ENCODE peak calls at places on chromosomes 4 and X, in six cellular contexts. One of them, this sample, is unnamed.

GRCh38 chrX:12210196-12210815 is 72.0 kb downstream of the FRMPD4 start:
- DNase-seq in mesenchymal stem cell: peak
- DNase-seq in foreskin fibroblast: peak
- DNase-seq in naive thymus-derived CD8-positive, alpha-beta T cell: no peak
- DNase-seq in anterior cingulate cortex: no peak
- DNase-seq in activated CD4-positive, CD25-positive, alpha-beta regulatory T cell: no peak
- DNase-seq in this sample: peak

GRCh38 chrX:132216806-132217202 is 2.4 kb downstream of the RAP2C start:
- DNase-seq in mesenchymal stem cell: peak
- DNase-seq in anterior cingulate cortex: no peak
- DNase-seq in foreskin fibroblast: peak
- DNase-seq in activated CD4-positive, CD25-positive, alpha-beta regulatory T cell: no peak
- DNase-seq in naive thymus-derived CD8-positive, alpha-beta T cell: peak
- DNase-seq in this sample: no peak

GRCh38 chr4:94228488-94229216 is 21.0 kb downstream of the SMARCAD1 start:
- DNase-seq in mesenchymal stem cell: peak
- DNase-seq in anterior cingulate cortex: no peak
- DNase-seq in foreskin fibroblast: no peak
- DNase-seq in naive thymus-derived CD8-positive, alpha-beta T cell: no peak
- DNase-seq in activated CD4-positive, CD25-positive, alpha-beta regulatory T cell: no peak
- DNase-seq in this sample: no peak

GRCh38 chrX:111182938-111183337 is 86.9 kb downstream of the PAK3 start:
- DNase-seq in foreskin fibroblast: no peak
- DNase-seq in mesenchymal stem cell: no peak
- DNase-seq in naive thymus-derived CD8-positive, alpha-beta T cell: no peak
- DNase-seq in activated CD4-positive, CD25-positive, alpha-beta regulatory T cell: no peak
- DNase-seq in anterior cingulate cortex: no peak
- DNase-seq in this sample: no peak

GRCh38 chr4:37693450-37694190 is 7.4 kb upstream of the RELL1 start:
- DNase-seq in foreskin fibroblast: peak
- DNase-seq in anterior cingulate cortex: no peak
- DNase-seq in mesenchymal stem cell: peak
- DNase-seq in activated CD4-positive, CD25-positive, alpha-beta regulatory T cell: no peak
- DNase-seq in naive thymus-derived CD8-positive, alpha-beta T cell: no peak
- DNase-seq in this sample: no peak

GRCh38 chrX:72306851-72307645 is 1.3 kb upstream of the CITED1 start:
- DNase-seq in naive thymus-derived CD8-positive, alpha-beta T cell: peak
- DNase-seq in activated CD4-positive, CD25-positive, alpha-beta regulatory T cell: no peak
- DNase-seq in foreskin fibroblast: peak
- DNase-seq in anterior cingulate cortex: no peak
- DNase-seq in mesenchymal stem cell: peak
- DNase-seq in this sample: peak

GRCh38 chr4:38279650-38280322 is 319.6 kb downstream of the PTTG2 start:
- DNase-seq in activated CD4-positive, CD25-positive, alpha-beta regulatory T cell: no peak
- DNase-seq in mesenchymal stem cell: no peak
- DNase-seq in anterior cingulate cortex: no peak
- DNase-seq in foreskin fibroblast: no peak
- DNase-seq in naive thymus-derived CD8-positive, alpha-beta T cell: no peak
- DNase-seq in this sample: no peak

GRCh38 chrX:9878141-9878875 is 88.8 kb upstream of the CLDN34 start:
- DNase-seq in foreskin fibroblast: peak
- DNase-seq in mesenchymal stem cell: no peak
- DNase-seq in naive thymus-derived CD8-positive, alpha-beta T cell: no peak
- DNase-seq in anterior cingulate cortex: no peak
- DNase-seq in activated CD4-positive, CD25-positive, alpha-beta regulatory T cell: no peak
- DNase-seq in this sample: no peak

GRCh38 chr4:140048419-140049022 is 105.5 kb downstream of the MAML3 start:
- DNase-seq in naive thymus-derived CD8-positive, alpha-beta T cell: no peak
- DNase-seq in anterior cingulate cortex: no peak
- DNase-seq in mesenchymal stem cell: no peak
- DNase-seq in foreskin fibroblast: no peak
- DNase-seq in activated CD4-positive, CD25-positive, alpha-beta regulatory T cell: no peak
- DNase-seq in this sample: no peak

GRCh38 chr4:40283413-40283812 is 51.7 kb upstream of the CHRNA9 start:
- DNase-seq in anterior cingulate cortex: no peak
- DNase-seq in mesenchymal stem cell: no peak
- DNase-seq in activated CD4-positive, CD25-positive, alpha-beta regulatory T cell: no peak
- DNase-seq in naive thymus-derived CD8-positive, alpha-beta T cell: no peak
- DNase-seq in foreskin fibroblast: no peak
- DNase-seq in this sample: no peak

GRCh38 chr4:102789317-102789717 is 28.5 kb upstream of the MANBA start:
- DNase-seq in foreskin fibroblast: peak
- DNase-seq in activated CD4-positive, CD25-positive, alpha-beta regulatory T cell: no peak
- DNase-seq in anterior cingulate cortex: no peak
- DNase-seq in naive thymus-derived CD8-positive, alpha-beta T cell: no peak
- DNase-seq in mesenchymal stem cell: no peak
- DNase-seq in this sample: no peak

GRCh38 chr4:169229571-169230028 is 41.2 kb downstream of the SH3RF1 start:
- DNase-seq in mesenchymal stem cell: peak
- DNase-seq in anterior cingulate cortex: no peak
- DNase-seq in naive thymus-derived CD8-positive, alpha-beta T cell: no peak
- DNase-seq in foreskin fibroblast: peak
- DNase-seq in activated CD4-positive, CD25-positive, alpha-beta regulatory T cell: no peak
- DNase-seq in this sample: peak

GRCh38 chrX:153946910-153947769 is 2.7 kb upstream of the RENBP start:
- DNase-seq in mesenchymal stem cell: peak
- DNase-seq in naive thymus-derived CD8-positive, alpha-beta T cell: peak
- DNase-seq in activated CD4-positive, CD25-positive, alpha-beta regulatory T cell: peak
- DNase-seq in anterior cingulate cortex: peak
- DNase-seq in foreskin fibroblast: peak
- DNase-seq in this sample: peak

GRCh38 chr4:162016991-162017390 is 146.8 kb downstream of the FSTL5 start:
- DNase-seq in naive thymus-derived CD8-positive, alpha-beta T cell: no peak
- DNase-seq in activated CD4-positive, CD25-positive, alpha-beta regulatory T cell: no peak
- DNase-seq in anterior cingulate cortex: no peak
- DNase-seq in foreskin fibroblast: no peak
- DNase-seq in mesenchymal stem cell: no peak
- DNase-seq in this sample: no peak

GRCh38 chrX:1468250-1468772 is 15.6 kb upstream of the ASMTL start:
- DNase-seq in foreskin fibroblast: peak
- DNase-seq in anterior cingulate cortex: no peak
- DNase-seq in naive thymus-derived CD8-positive, alpha-beta T cell: peak
- DNase-seq in mesenchymal stem cell: no peak
- DNase-seq in activated CD4-positive, CD25-positive, alpha-beta regulatory T cell: peak
- DNase-seq in this sample: no peak

GRCh38 chr4:122796801-122797404 is 29.7 kb upstream of the FGF2 start:
- DNase-seq in foreskin fibroblast: peak
- DNase-seq in mesenchymal stem cell: no peak
- DNase-seq in activated CD4-positive, CD25-positive, alpha-beta regulatory T cell: no peak
- DNase-seq in anterior cingulate cortex: no peak
- DNase-seq in naive thymus-derived CD8-positive, alpha-beta T cell: no peak
- DNase-seq in this sample: no peak

GRCh38 chr4:109890076-109890475 is 22.6 kb upstream of the EGF start:
- DNase-seq in mesenchymal stem cell: no peak
- DNase-seq in naive thymus-derived CD8-positive, alpha-beta T cell: no peak
- DNase-seq in anterior cingulate cortex: no peak
- DNase-seq in foreskin fibroblast: no peak
- DNase-seq in activated CD4-positive, CD25-positive, alpha-beta regulatory T cell: no peak
- DNase-seq in this sample: no peak

This sample was measured in COLO829.